ENCODE peak calls at places on chromosomes 1 and 21, in five cellular contexts. M is HepG2, L is K562, J is H1, U is GM12878. B is an unnamed sample.

GRCh38 chr1:206143537-206144155 is 26.5 kb upstream of the AVPR1B start:
- DNase-seq in M (no peak), L (no peak), J (no peak), U (no peak), B (no peak)

GRCh38 chr1:30966690-30967369 is 58.3 kb upstream of the SDC3 start:
- DNase-seq in M (peak), L (peak), J (no peak), U (no peak), B (no peak)

GRCh38 chr21:15009964-15010363 is 54.8 kb downstream of the NRIP1 start:
- DNase-seq in M (no peak), L (no peak), J (no peak), U (no peak), B (no peak)

GRCh38 chr1:39204441-39205081 is at the start of gene MACF1:
- DNase-seq in M (no peak), L (peak), J (no peak), U (no peak), B (no peak)

GRCh38 chr1:240712014-240712731 is 100.2 kb upstream of the GREM2 start:
- DNase-seq in M (no peak), L (no peak), J (no peak), U (no peak), B (no peak)

GRCh38 chr1:54356680-54357147 is 49.5 kb downstream of the SSBP3 start:
- DNase-seq in M (no peak), L (no peak), J (no peak), U (peak), B (no peak)

GRCh38 chr1:233905416-233906051 is 1.1 kb downstream of the SLC35F3 start:
- DNase-seq in M (no peak), L (no peak), J (peak), U (no peak), B (peak)

GRCh38 chr1:47687618-47687940 is 249.7 kb downstream of the FOXD2 start:
- DNase-seq in M (no peak), L (no peak), J (peak), U (no peak), B (no peak)

GRCh38 chr1:33390550-33390949 is 40.3 kb downstream of the PHC2 start:
- DNase-seq in M (no peak), L (no peak), J (no peak), U (no peak), B (no peak)

GRCh38 chr1:54372978-54373377 is 33.2 kb downstream of the SSBP3 start:
- DNase-seq in M (no peak), L (no peak), J (no peak), U (peak), B (no peak)

GRCh38 chr1:47192458-47193384 is 2.9 kb upstream of the PDZK1IP1 start:
- DNase-seq in M (peak), L (peak), J (peak), U (no peak), B (peak)

GRCh38 chr1:172838681-172839313 is 179.9 kb downstream of the FASLG start:
- DNase-seq in M (no peak), L (no peak), J (no peak), U (no peak), B (no peak)

GRCh38 chr1:12472798-12473551 is 145.0 kb downstream of the DHRS3 start:
- DNase-seq in M (no peak), L (peak), J (no peak), U (no peak), B (no peak)

GRCh38 chr1:26346274-26347033 is 7.5 kb downstream of the CRYBG2 start:
- DNase-seq in M (no peak), L (no peak), J (no peak), U (no peak), B (no peak)

GRCh38 chr1:230717251-230717650 is 3.3 kb upstream of the AGT start:
- DNase-seq in M (no peak), L (no peak), J (no peak), U (no peak), B (no peak)

GRCh38 chr1:197441990-197442389 is 173.9 kb downstream of the CRB1 start:
- DNase-seq in M (peak), L (no peak), J (no peak), U (no peak), B (no peak)

GRCh38 chr1:52032785-52033131 is 852 bp downstream of the KTI12 start:
- DNase-seq in M (peak), L (peak), J (peak), U (no peak), B (peak)

GRCh38 chr1:28028873-28029654 is 59.3 kb downstream of the EYA3 start:
- DNase-seq in M (no peak), L (no peak), J (no peak), U (no peak), B (no peak)

GRCh38 chr1:38570576-38570975 is 289.0 kb downstream of the RRAGC start:
- DNase-seq in M (no peak), L (no peak), J (no peak), U (no peak), B (no peak)

GRCh38 chr1:234260578-234260977 is 112.7 kb upstream of the COA6 start:
- DNase-seq in M (no peak), L (no peak), J (no peak), U (no peak), B (no peak)

GRCh38 chr1:194658090-194658439 is 1471.7 kb upstream of the B3GALT2 start:
- DNase-seq in M (peak), L (peak), J (no peak), U (no peak), B (no peak)

DNA sequence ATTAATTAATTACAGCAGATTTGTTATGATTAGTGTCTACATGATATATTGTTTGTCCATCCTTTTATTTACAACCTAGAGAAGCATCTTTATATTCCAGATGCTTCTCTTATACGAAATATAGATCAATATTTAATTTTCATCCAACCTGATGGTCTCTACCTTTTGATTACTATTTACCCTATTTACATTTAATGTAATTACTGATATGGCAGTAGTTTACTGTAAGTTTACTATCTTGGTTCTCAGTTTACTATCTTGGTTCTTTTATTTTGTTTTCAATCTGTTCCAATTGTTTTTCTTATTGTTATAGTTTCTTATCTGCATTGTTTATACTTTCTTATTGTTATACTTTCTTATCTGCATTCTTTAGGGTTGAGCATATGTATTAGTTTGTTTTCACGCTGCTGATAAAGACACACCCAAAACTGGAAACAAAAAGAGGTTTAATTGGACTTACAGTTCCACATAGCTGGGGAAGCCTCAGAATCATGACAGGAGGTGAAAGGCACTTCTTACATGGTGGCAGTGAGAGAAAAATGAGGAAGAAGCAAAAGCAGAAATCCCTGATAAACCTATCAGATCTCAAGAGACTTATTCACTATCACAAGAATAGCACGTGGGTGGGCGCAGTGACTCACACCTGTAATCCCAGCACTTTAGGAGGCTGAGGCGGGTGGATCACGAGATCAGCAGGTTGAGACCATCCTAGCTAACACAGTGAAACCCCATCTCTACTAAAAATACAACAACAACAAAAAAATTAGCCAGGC is 28.9 kb downstream of the FAF1 start:
- DNase-seq in M (no peak), L (no peak), J (no peak), U (no peak), B (no peak)
- TF ChIP-seq ATF2 in M (no peak), L (no peak), J (no peak), U (no peak), B (no peak)

DNA sequence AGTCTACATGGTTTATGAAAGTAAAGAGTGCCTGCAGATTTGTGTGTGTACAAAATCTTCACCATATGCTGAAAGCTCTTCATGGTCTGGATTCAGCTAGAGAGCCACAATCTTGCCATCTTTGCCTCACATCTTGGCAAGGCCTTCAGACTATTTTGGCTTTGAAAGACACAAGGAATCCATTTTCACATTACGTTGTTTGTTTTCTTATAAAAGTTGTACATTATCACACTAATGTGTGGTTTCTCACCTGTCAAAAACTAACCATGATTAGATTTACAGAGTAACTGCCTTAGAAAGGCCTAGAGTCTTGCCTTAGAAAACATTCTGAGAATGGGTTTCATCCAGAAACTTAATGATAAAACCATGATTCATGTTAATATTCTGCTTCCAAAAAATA is 494.6 kb downstream of the NEGR1 start:
- DNase-seq in M (no peak), L (no peak), J (no peak), U (no peak), B (no peak)
- TF ChIP-seq ATF2 in M (no peak), L (no peak), J (no peak), U (no peak), B (no peak)

GRCh38 chr1:223531742-223532341 is 133.7 kb downstream of the CAPN8 start:
- DNase-seq in M (peak), L (peak), J (peak), U (no peak), B (peak)
- TF ChIP-seq ATF2 in M (no peak), L (no peak), J (no peak), U (no peak), B (no peak)

GRCh38 chr1:86846166-86846647 is 67.7 kb downstream of the SELENOF start:
- DNase-seq in M (no peak), L (no peak), J (no peak), U (no peak), B (no peak)
- TF ChIP-seq ATF2 in M (no peak), L (no peak), J (no peak), U (no peak), B (no peak)

GRCh38 chr1:17529381-17529780 is 10.1 kb upstream of the ARHGEF10L start:
- DNase-seq in M (no peak), L (no peak), J (no peak), U (no peak), B (no peak)

GRCh38 chr1:17533201-17533600 is 6.3 kb upstream of the ARHGEF10L start:
- DNase-seq in M (no peak), L (no peak), J (no peak), U (no peak), B (no peak)

GRCh38 chr1:17531343-17531681 is 8.2 kb upstream of the ARHGEF10L start:
- DNase-seq in M (no peak), L (no peak), J (no peak), U (no peak), B (no peak)

GRCh38 chr1:17535300-17535937 is 4.1 kb upstream of the ARHGEF10L start:
- DNase-seq in M (no peak), L (no peak), J (no peak), U (no peak), B (no peak)

GRCh38 chr1:17531682-17532487 is 7.6 kb upstream of the ARHGEF10L start:
- DNase-seq in M (no peak), L (no peak), J (no peak), U (no peak), B (no peak)
- TF ChIP-seq ATF2 in M (no peak), L (no peak), J (no peak), U (no peak), B (no peak)

GRCh38 chr1:62198069-62198780 is 3.6 kb downstream of the L1TD1 start:
- DNase-seq in M (no peak), L (no peak), J (no peak), U (no peak), B (peak)
- TF ChIP-seq ATF2 in M (no peak), L (no peak), J (no peak), U (no peak), B (no peak)

GRCh38 chr21:27586326-27586725 is 619.4 kb upstream of the ADAMTS5 start:
- DNase-seq in M (no peak), L (no peak), J (no peak), U (no peak), B (no peak)

GRCh38 chr21:27586986-27587385 is 620.1 kb upstream of the ADAMTS5 start:
- DNase-seq in M (no peak), L (no peak), J (no peak), U (no peak), B (no peak)

DNA sequence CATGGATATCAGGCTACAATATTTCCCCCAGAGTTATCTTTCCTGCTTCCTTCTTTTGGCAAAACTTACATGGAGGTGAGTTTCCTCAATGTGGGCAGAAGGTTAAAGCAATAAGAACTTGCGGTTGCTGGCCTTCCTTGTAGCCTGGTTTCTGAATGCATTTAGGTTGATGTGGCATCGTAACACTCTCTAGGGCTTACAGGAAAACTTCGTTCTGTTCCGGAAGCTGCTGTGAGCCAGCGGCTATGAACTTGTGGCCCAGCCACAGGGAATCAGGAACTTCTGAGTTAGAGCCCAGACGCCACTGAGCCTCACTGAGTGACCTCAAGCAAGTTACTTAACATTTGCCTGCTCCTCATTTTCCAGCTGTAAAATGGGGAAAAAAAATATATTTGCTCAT is 623.4 kb upstream of the ADAMTS5 start:
- DNase-seq in M (no peak), L (no peak), J (no peak), U (no peak), B (no peak)
- TF ChIP-seq ATF2 in M (no peak), L (no peak), J (no peak), U (no peak), B (no peak)

GRCh38 chr1:248704556-248704955 is 2.0 kb upstream of the OR14I1 start:
- DNase-seq in M (no peak), L (no peak), J (no peak), U (no peak), B (no peak)
- TF ChIP-seq ATF2 in M (no peak), L (no peak), J (no peak), U (no peak), B (no peak)

GRCh38 chr1:40754201-40754600 is 29.4 kb upstream of the KCNQ4 start:
- DNase-seq in M (no peak), L (no peak), J (no peak), U (no peak), B (no peak)

GRCh38 chr1:40753142-40753882 is 30.3 kb upstream of the KCNQ4 start:
- DNase-seq in M (no peak), L (no peak), J (no peak), U (peak), B (no peak)

GRCh38 chr1:40756523-40756922 is 27.1 kb upstream of the KCNQ4 start:
- DNase-seq in M (no peak), L (no peak), J (no peak), U (no peak), B (no peak)

GRCh38 chr1:40757084-40757483 is 26.5 kb upstream of the KCNQ4 start:
- DNase-seq in M (no peak), L (no peak), J (no peak), U (no peak), B (no peak)

DNA sequence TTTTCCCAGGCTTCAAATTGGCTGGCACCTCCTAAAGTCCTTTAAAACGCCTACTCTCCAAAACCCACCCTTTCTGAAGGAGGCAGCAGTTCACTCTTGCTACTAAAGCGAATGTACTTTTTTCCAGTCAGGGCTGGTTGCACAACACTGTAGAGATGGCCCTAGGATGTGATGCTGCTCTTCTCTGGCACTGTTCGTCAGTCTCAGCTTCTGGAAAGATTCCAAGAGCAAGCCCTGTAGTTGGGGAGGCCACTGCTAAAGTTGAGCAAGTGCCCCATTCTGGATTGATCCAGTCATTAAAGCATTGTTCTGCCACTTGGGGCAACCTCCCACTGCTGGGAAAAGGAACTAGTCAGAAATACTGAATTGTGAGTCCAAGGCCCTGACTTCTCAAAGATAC is 28.5 kb upstream of the KCNQ4 start:
- DNase-seq in M (no peak), L (no peak), J (no peak), U (no peak), B (no peak)
- TF ChIP-seq ATF2 in M (no peak), L (no peak), J (no peak), U (no peak), B (no peak)

GRCh38 chr1:22452401-22452963 is 831 bp downstream of the ZBTB40 start:
- DNase-seq in M (no peak), L (no peak), J (no peak), U (peak), B (no peak)
- TF ChIP-seq ATF2 in M (no peak), L (no peak), J (no peak), U (no peak), B (no peak)